ENCODE peak calls at places on chromosomes 3 and 15, in four cellular contexts. Z is iris pigment epithelial cell; D is stimulated activated CD4-positive, alpha-beta T cell treated with anti-CD3 and anti-CD28 coated beads, Interleukin-1b, Interleukin-23, amount 100 ng/mL, for 24 hours; C is ovary. S is an unnamed sample.

GRCh38 chr3:11593318-11594034 is 50.2 kb downstream of the VGLL4 start:
- DNase-seq in D (no peak), C (no peak), Z (no peak), S (no peak)

GRCh38 chr3:49799761-49800160 is at the start of gene CDHR4:
- DNase-seq in Z (peak; percentile 82), C (no peak), D (no peak), S (no peak)

GRCh38 chr3:38003371-38003816 is 12.8 kb downstream of the VILL start:
- DNase-seq in D (peak; percentile 30), C (peak; percentile 57), Z (peak; percentile 36), S (peak; percentile 83)

GRCh38 chr3:45462522-45463262 is 74.3 kb downstream of the LARS2 start:
- DNase-seq in C (no peak), Z (peak; percentile 35), D (peak; percentile 22), S (no peak)

GRCh38 chr15:56244811-56245576 is 1.3 kb upstream of the RFX7 start:
- DNase-seq in Z (peak; percentile 44), C (peak; percentile 9), D (no peak), S (no peak)

GRCh38 chr3:30644615-30645014 is 38.2 kb downstream of the TGFBR2 start:
- DNase-seq in C (no peak), Z (peak; percentile 88), D (no peak), S (no peak)

GRCh38 chr3:11145888-11146287 is 8.4 kb upstream of the HRH1 start:
- DNase-seq in D (no peak), C (no peak), Z (peak; percentile 80), S (no peak)

GRCh38 chr3:127628788-127629456 is at the start of gene PODXL2:
- DNase-seq in D (no peak), C (peak; percentile 45), Z (peak; percentile 63), S (peak; percentile 64)

GRCh38 chr3:15794303-15794771 is 3.4 kb downstream of the ANKRD28 start:
- DNase-seq in D (no peak), Z (peak; percentile 87), C (no peak), S (no peak)

GRCh38 chr15:90121086-90121485 is 18.8 kb upstream of the IDH2 start:
- DNase-seq in D (no peak), Z (no peak), C (no peak), S (no peak)

GRCh38 chr3:110567032-110567431 is 504.6 kb upstream of the NECTIN3 start:
- DNase-seq in C (no peak), Z (no peak), D (no peak), S (no peak)

GRCh38 chr3:184556502-184557347 is 4.9 kb upstream of the EPHB3 start:
- DNase-seq in C (no peak), D (no peak), Z (no peak), S (no peak)

GRCh38 chr3:178087376-178087775 is 448.9 kb upstream of the KCNMB2 start:
- DNase-seq in C (no peak), D (no peak), Z (no peak), S (no peak)

GRCh38 chr3:30904986-30905385 is 10.5 kb upstream of the GADL1 start:
- DNase-seq in C (no peak), D (no peak), Z (peak; percentile 28), S (no peak)

GRCh38 chr3:141940204-141940776 is 63.8 kb downstream of the ATP1B3 start:
- DNase-seq in C (no peak), Z (peak; percentile 49), D (no peak), S (no peak)

GRCh38 chr3:29057326-29057725 is 223.5 kb upstream of the RBMS3 start:
- DNase-seq in C (no peak), Z (peak; percentile 93), D (no peak), S (no peak)

GRCh38 chr3:8443829-8444791 is 57.5 kb upstream of the LMCD1 start:
- DNase-seq in C (peak; percentile 85), Z (peak; percentile 100), D (no peak), S (peak; percentile 80)

GRCh38 chr15:88865498-88866099 is 29.7 kb downstream of the HAPLN3 start:
- DNase-seq in Z (no peak), C (no peak), D (no peak), S (no peak)

GRCh38 chr3:150410311-150411105 is 2.4 kb downstream of the TSC22D2 start:
- DNase-seq in Z (no peak), D (no peak), C (no peak), S (peak; percentile 56)

GRCh38 chr15:74173545-74174215 is at the start of gene ISLR:
- DNase-seq in Z (no peak), C (peak; percentile 73), D (no peak), S (peak; percentile 47)

GRCh38 chr3:126107203-126107939 is 23.4 kb upstream of the SLC41A3 start:
- DNase-seq in C (peak; percentile 5), Z (no peak), D (no peak), S (peak; percentile 4)

GRCh38 chr15:61025283-61025682 is 203.8 kb downstream of the RORA start:
- DNase-seq in D (no peak), C (no peak), Z (peak; percentile 46), S (no peak)

GRCh38 chr3:148066787-148067186 is 630.9 kb upstream of the AGTR1 start:
- DNase-seq in D (no peak), Z (no peak), C (no peak), S (no peak)

GRCh38 chr15:100863406-100864198 is 16.0 kb upstream of the ALDH1A3 start:
- DNase-seq in Z (peak; percentile 45), C (no peak), D (no peak), S (no peak)

GRCh38 chr3:117660941-117661635 is 951.5 kb downstream of the TUSC7 start:
- DNase-seq in Z (peak; percentile 54), D (no peak), C (no peak), S (no peak)

GRCh38 chr3:159989973-159990846 is 1.6 kb downstream of the IL12A start:
- DNase-seq in Z (no peak), C (no peak), D (no peak), S (no peak)

GRCh38 chr15:64092864-64093626 is 593 bp downstream of the CIAO2A start:
- DNase-seq in Z (peak; percentile 83), C (peak; percentile 30), D (peak; percentile 11), S (peak; percentile 73)

GRCh38 chr3:177676947-177677587 is 479.8 kb upstream of the TBL1XR1 start:
- DNase-seq in Z (no peak), D (no peak), C (no peak), S (no peak)

GRCh38 chr3:132317229-132317948 is at the start of gene ACP3:
- DNase-seq in D (no peak), C (peak; percentile 83), Z (peak; percentile 88), S (peak; percentile 66)

GRCh38 chr3:181711325-181712135 is at the start of gene SOX2:
- DNase-seq in D (no peak), C (no peak), Z (peak; percentile 42), S (peak; percentile 83)

GRCh38 chr3:32132706-32133105 is 26.3 kb downstream of the GPD1L start:
- DNase-seq in C (no peak), Z (no peak), D (no peak), S (no peak)

GRCh38 chr15:72130272-72130671 is 12.1 kb downstream of the SENP8 start:
- DNase-seq in D (no peak), C (no peak), Z (no peak), S (no peak)

GRCh38 chr3:160982497-160982896 is 122.7 kb downstream of the B3GALNT1 start:
- DNase-seq in D (no peak), C (no peak), Z (no peak), S (no peak)

GRCh38 chr3:181549266-181549665 is 162.5 kb upstream of the SOX2 start:
- DNase-seq in Z (no peak), C (no peak), D (no peak), S (no peak)

GRCh38 chr3:133487920-133488540 is 85.5 kb upstream of the CDV3 start:
- DNase-seq in D (peak; percentile 34), Z (peak; percentile 38), C (no peak), S (peak; percentile 25)

GRCh38 chr3:114392831-114393230 is 99.0 kb downstream of the TIGIT start:
- DNase-seq in Z (no peak), C (no peak), D (no peak), S (no peak)